ENCODE peak calls at places on chromosomes 4 and X, in six cellular contexts. K, T, N, H, M and G are unnamed samples.

GRCh38 chr4:65670331-65671031 is at the start of gene EPHA5:
- DNase-seq in K (no peak), T (peak; percentile 12), N (peak; percentile 48), H (peak; percentile 41), M (no peak), G (no peak)

GRCh38 chrX:118632862-118633261 is 94.5 kb upstream of the IL13RA1 start:
- DNase-seq in K (no peak), T (no peak), N (no peak), H (no peak), M (no peak), G (no peak)

GRCh38 chrX:139971394-139971749 is 6.1 kb upstream of the CXorf66 start:
- DNase-seq in K (no peak), T (no peak), N (no peak), H (no peak), M (no peak), G (no peak)

GRCh38 chr4:139844057-139844456 is 178.4 kb downstream of the MGST2 start:
- DNase-seq in K (no peak), T (no peak), N (no peak), H (no peak), M (no peak), G (no peak)

GRCh38 chrX:150692837-150693781 is at the start of gene MTMR1:
- DNase-seq in K (peak; percentile 73), T (peak; percentile 70), N (peak; percentile 42), H (peak; percentile 42), M (no peak), G (peak; percentile 41)

GRCh38 chr4:76272999-76273398 is 21.5 kb downstream of the FAM47E start:
- DNase-seq in K (no peak), T (no peak), N (no peak), H (no peak), M (no peak), G (no peak)

GRCh38 chrX:121308276-121308805 is 260.9 kb downstream of the GLUD2 start:
- DNase-seq in K (no peak), T (peak; percentile 31), N (no peak), H (no peak), M (peak; percentile 17), G (no peak)

GRCh38 chrX:11346283-11346682 is 53.1 kb downstream of the AMELX start:
- DNase-seq in K (no peak), T (no peak), N (no peak), H (no peak), M (no peak), G (no peak)

GRCh38 chr4:997375-998071 is 4.3 kb upstream of the SLC26A1 start:
- DNase-seq in K (no peak), T (peak; percentile 29), N (no peak), H (peak; percentile 46), M (no peak), G (no peak)

GRCh38 chr4:8401665-8402064 is 38.9 kb downstream of the ACOX3 start:
- DNase-seq in K (no peak), T (no peak), N (no peak), H (no peak), M (no peak), G (no peak)

GRCh38 chr4:13640149-13640671 is 12.7 kb upstream of the BOD1L1 start:
- DNase-seq in K (no peak), T (no peak), N (no peak), H (no peak), M (no peak), G (no peak)

GRCh38 chrX:793216-793770 is 162.7 kb downstream of the SHOX start:
- DNase-seq in K (no peak), T (no peak), N (no peak), H (no peak), M (no peak), G (no peak)

GRCh38 chr4:74157116-74157742 is 689 bp upstream of the MTHFD2L start:
- DNase-seq in K (no peak), T (no peak), N (no peak), H (no peak), M (no peak), G (no peak)

GRCh38 chr4:3515646-3516045 is 16.6 kb downstream of the LRPAP1 start:
- DNase-seq in K (no peak), T (peak; percentile 5), N (no peak), H (no peak), M (no peak), G (no peak)

GRCh38 chrX:47200385-47201150 is 6.9 kb downstream of the UBA1 start:
- DNase-seq in K (no peak), T (no peak), N (no peak), H (no peak), M (peak; percentile 22), G (no peak)

GRCh38 chrX:32571579-32571978 is 639.8 kb downstream of the DMD start:
- DNase-seq in K (no peak), T (no peak), N (no peak), H (no peak), M (no peak), G (no peak)

GRCh38 chr4:7390366-7390765 is 44.4 kb downstream of the PSAPL1 start:
- DNase-seq in K (no peak), T (no peak), N (no peak), H (no peak), M (no peak), G (no peak)

GRCh38 chr4:49044270-49044669 is 58.2 kb downstream of the CWH43 start:
- DNase-seq in K (no peak), T (no peak), N (no peak), H (no peak), M (no peak), G (no peak)

GRCh38 chrX:125289920-125290319 is 29.8 kb upstream of the TEX13C start:
- DNase-seq in K (no peak), T (no peak), N (no peak), H (no peak), M (no peak), G (no peak)

GRCh38 chr4:133151681-133152329 is 2.7 kb downstream of the PCDH10 start:
- DNase-seq in K (no peak), T (no peak), N (no peak), H (no peak), M (no peak), G (no peak)

GRCh38 chr4:100206850-100207249 is 16.6 kb upstream of the DDIT4L start:
- DNase-seq in K (no peak), T (no peak), N (no peak), H (no peak), M (no peak), G (no peak)

GRCh38 chr4:144872508-144873293 is 225.3 kb downstream of the ANAPC10 start:
- DNase-seq in K (no peak), T (no peak), N (no peak), H (no peak), M (no peak), G (no peak)

DNA sequence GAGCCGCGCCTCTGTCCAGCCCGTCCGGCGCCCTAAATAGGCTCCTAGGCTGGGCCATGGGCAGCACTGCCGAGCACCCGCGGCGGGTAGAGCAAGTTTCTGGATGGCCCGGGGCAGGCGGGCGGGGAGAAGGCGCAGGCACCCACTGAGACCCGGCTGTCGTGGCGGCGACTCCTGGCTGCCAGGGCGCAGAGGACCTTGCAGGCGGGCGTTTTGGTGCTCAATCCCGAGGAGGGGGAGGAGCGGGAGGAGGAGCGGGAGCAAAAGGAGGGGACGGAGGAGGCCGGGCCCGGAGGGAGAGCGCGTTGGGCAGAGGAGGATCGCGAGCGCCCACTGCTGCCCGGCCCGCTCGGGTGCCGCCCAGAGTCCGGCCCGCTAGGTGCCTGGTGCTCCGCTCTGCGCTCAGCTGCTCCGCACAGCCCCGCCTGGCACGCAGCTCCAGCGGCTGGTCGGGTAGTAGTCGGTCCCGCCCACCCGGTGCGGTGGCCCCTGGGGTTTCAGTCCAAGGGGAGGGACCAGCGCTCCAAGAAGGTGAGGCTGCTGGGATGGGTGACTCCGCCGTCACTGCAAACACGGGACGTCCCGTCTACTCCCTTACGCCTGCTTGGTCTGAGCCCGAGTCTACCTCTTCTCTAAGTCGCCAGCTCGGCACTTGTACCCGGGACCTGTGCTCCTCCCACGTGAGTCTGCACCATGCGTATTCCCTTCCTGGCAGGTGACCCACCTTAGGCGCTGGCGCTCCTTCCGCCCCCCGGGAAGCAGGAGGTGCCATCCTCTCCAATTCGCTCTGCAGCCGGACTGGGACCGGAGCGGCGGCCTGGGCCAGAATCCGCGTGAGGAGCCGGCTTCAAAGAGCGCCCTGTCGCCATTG is at the start of gene HS3ST1:
- DNase-seq in K (peak; percentile 33), T (no peak), N (peak; percentile 81), H (peak; percentile 94), M (peak; percentile 39), G (peak; percentile 5)
- H3K27ac ChIP-seq in K (no peak within 1 kb of the TSS), T (no peak within 1 kb of the TSS), N (peak within 1 kb of the TSS; percentile 22), H (peak within 1 kb of the TSS; percentile 86), M (no peak within 1 kb of the TSS), G (no peak within 1 kb of the TSS)

GRCh38 chrX:10014462-10015373 is 47.6 kb downstream of the CLDN34 start:
- DNase-seq in K (peak; percentile 73), T (peak; percentile 72), N (peak; percentile 93), H (peak; percentile 79), M (no peak), G (peak; percentile 68)
- H3K27ac ChIP-seq in K (no peak overlapping the region), T (peak overlapping the region; percentile 37), N (peak overlapping the region; percentile 93), H (peak overlapping the region; percentile 83), M (peak overlapping the region; percentile 77), G (peak overlapping the region; percentile 13)

DNA sequence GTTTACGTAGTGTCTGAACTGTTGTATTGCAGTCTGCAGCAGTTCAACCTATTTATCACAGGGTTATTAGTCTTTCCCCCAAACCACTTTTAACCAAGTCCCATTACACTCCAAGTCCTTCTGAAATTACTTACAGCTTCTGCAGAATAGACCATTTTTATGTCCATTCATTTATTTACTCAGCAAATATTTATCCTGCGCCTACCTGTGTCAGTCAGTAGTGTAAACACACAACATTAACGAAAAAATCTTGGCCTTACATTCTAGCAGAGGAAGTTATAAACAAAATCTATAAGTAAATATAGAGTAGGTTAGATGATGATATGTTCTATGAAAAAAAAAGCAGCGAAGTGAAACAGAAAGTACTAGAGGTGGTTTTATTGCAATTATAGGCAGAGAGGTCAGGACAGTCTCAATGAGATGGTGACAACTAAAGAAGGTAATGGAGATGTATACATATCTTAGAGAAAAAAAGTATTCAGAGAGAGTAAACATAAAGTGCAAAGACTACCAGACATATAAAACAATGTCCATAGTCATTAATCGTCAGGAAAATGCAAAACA is 534.7 kb downstream of the KCNIP4 start:
- DNase-seq in K (no peak), T (no peak), N (no peak), H (no peak), M (no peak), G (no peak)
- H3K27ac ChIP-seq in K (no peak overlapping the region), T (no peak overlapping the region), N (no peak overlapping the region), H (no peak overlapping the region), M (no peak overlapping the region), G (no peak overlapping the region)

DNA sequence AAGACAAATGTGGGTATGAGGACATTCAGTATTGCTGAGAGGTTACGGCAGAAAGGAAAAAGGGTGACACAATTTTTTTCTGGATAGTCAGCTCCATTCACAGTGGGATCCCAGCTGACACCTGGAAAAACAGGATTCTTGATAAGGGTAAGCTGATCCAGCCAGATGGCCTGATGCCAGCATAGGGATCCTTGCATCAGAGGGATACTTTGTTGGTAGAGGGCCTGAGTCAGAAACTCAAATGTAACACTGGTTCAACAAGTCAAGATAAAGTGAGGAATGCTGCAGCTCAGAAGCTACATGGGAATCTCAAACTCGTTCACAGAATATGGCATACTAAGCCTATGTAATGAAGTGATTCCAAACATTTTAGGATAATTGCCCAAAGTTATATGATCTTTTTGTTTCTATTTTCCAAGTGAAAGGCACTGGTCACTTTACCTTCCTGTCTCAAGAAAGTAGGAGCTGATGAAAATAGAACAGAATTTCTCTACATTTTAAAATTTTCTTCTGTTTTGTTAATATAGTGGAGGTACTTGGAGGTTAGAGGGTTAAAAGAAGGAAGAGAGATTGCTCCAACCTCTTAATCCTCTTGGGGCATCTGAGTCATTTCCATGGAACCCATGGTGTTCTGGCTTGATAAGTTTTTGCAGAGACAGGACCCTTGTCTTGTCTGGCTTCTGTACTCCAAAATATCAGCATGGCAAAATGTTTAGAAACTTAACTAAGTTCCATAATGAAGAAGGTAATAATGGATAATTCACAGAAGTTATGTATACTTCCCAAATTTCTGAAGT is 727.0 kb downstream of the C4orf33 start:
- DNase-seq in K (no peak), T (no peak), N (peak; percentile 12), H (no peak), M (no peak), G (no peak)
- H3K27ac ChIP-seq in K (no peak overlapping the region), T (no peak overlapping the region), N (no peak overlapping the region), H (no peak overlapping the region), M (no peak overlapping the region), G (no peak overlapping the region)